ENCODE peak calls at places on chromosomes 12 and 14, in six cellular contexts. Y is endodermal cell, O is left ventricle myocardium inferior, T is GM06990, I is neural progenitor cell, X is AG10803. Z is an unnamed sample.

GRCh38 chr12:107236824-107237467 is 143.6 kb upstream of the CRY1 start:
- DNase-seq in O (no peak), I (no peak), X (peak; percentile 3), T (no peak), Y (no peak), Z (peak; percentile 30)

GRCh38 chr12:80509781-80510556 is 65.9 kb downstream of the PTPRQ start:
- DNase-seq in Y (no peak), T (no peak), O (no peak), X (peak; percentile 74), I (no peak), Z (peak; percentile 40)

GRCh38 chr12:70691018-70691672 is 53.9 kb upstream of the PTPRB start:
- DNase-seq in T (no peak), I (no peak), Y (no peak), O (no peak), X (peak; percentile 28), Z (peak; percentile 78)

GRCh38 chr12:47387991-47388390 is 308.2 kb upstream of the AMIGO2 start:
- DNase-seq in O (no peak), I (no peak), Y (no peak), X (peak; percentile 89), T (no peak), Z (no peak)

GRCh38 chr12:66132408-66132807 is 1.9 kb upstream of the LLPH start:
- DNase-seq in O (no peak), I (no peak), Y (peak; percentile 76), X (peak; percentile 72), T (no peak), Z (peak; percentile 82)

GRCh38 chr12:24378548-24379011 is 429.1 kb upstream of the SOX5 start:
- DNase-seq in X (no peak), T (no peak), Y (peak; percentile 52), O (no peak), I (peak; percentile 44), Z (no peak)

GRCh38 chr12:2384533-2385328 is 331.9 kb downstream of the CACNA1C start:
- DNase-seq in T (no peak), X (peak; percentile 83), Y (peak; percentile 71), O (no peak), I (no peak), Z (peak; percentile 40)

GRCh38 chr12:89326260-89327040 is 25.9 kb downstream of the DUSP6 start:
- DNase-seq in O (no peak), I (peak; percentile 64), X (no peak), T (no peak), Y (no peak), Z (peak; percentile 18)

GRCh38 chr14:93207468-93208308 is 632 bp downstream of the UBR7 start:
- DNase-seq in O (peak; percentile 57), Y (peak; percentile 83), T (no peak), X (peak; percentile 48), I (peak; percentile 79), Z (peak; percentile 53)

DNA sequence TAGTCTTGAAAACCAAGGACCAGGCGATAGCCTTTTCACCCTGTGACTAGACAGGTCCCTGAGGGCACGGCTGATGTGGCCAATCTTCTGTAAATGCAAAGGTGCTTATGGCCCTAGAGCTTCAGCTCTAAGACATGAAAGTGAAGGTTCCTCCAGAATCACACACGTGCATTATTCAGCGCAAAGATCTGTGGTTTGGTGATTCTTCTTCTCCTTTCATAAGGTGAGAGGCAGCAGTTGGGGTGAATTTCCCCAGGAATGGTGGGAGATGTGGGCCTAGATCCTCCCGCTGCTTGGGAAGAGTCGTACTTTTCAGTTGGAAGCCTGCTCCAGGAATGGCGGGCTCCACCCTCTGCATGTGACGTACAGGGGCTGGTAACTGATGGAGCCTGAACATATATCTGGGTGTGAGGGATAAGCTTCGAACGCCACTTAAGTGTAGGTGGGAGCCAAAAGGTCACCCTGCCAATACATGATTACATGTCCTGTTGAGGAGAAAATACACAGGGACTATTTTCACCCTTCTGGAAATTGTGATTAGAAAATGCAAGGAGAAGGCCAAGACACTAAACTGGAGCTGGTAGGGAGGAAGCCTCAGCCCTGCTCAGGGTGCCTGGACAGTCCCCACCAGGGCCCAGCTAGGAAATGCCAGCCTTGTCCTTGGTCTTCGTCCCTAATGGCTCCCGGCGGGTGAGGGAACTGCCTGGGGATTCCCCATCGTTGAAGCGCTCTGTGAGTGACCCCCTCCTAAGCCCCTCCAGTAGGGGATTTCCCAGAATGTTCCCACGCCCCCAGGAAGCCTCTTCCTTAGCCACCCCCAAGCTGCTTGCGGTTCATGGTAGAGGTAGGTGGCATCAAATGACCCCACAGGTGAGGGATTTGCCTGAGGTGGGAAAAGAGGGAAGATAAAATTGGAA is 17.6 kb downstream of the BATF start:
- DNase-seq in X (no peak), O (no peak), Y (no peak), I (no peak), T (peak; percentile 76), Z (no peak)
- H3K4me3 ChIP-seq in X (no peak overlapping the region), O (no peak overlapping the region), Y (no peak overlapping the region), I (no peak overlapping the region), T (peak overlapping the region; percentile 37), Z (no peak overlapping the region)

GRCh38 chr12:68814490-68815231 is 6.7 kb downstream of the MDM2 start:
- DNase-seq in O (no peak), Y (no peak), T (no peak), I (no peak), X (no peak), Z (no peak)

GRCh38 chr12:68809190-68810026 is 1.4 kb downstream of the MDM2 start:
- DNase-seq in O (no peak), T (peak; percentile 13), I (no peak), Y (no peak), X (peak; percentile 38), Z (peak; percentile 45)

GRCh38 chr12:68815232-68815927 is 7.4 kb downstream of the MDM2 start:
- DNase-seq in I (no peak), X (no peak), T (no peak), Y (no peak), O (no peak), Z (no peak)

GRCh38 chr12:68813242-68813593 is 5.2 kb downstream of the MDM2 start:
- DNase-seq in Y (no peak), O (no peak), T (no peak), X (no peak), I (no peak), Z (no peak)

DNA sequence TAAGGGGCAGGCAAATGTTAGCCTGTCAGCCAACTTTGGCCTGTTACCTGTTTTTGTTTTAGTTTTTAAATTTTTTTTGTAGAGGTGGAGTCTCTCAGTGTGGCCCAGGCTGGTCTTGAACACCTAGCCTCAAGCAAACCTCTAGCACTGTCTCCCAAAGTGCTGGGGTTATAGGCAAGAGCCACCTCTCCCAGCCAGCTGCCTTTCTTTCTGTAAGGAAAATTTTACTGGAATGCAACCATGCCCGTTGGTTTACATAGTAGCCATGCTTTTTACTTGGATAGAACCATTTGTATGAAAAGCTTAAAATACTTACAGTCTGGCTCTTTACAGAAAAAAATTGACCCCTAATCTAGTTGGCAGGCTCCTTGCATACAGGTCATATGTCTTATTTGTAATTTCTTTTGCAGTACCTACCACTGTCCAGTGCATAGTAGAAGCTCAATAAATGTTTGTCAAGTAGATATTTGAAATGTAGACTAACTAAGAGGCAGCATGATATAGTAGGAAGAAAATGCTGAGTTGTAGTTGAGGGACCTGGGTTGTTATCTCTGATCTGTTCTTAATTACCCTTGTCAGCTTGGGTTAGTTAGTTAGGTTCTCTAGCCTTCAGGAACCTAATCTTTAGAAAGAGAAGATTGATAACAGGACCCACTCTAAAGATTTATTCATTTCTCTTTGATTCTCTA is 4.7 kb downstream of the MDM2 start:
- DNase-seq in I (no peak), O (no peak), Y (no peak), T (no peak), X (no peak), Z (no peak)
- H3K4me3 ChIP-seq in I (no peak overlapping the region), O (no peak overlapping the region), Y (peak overlapping the region; percentile 34), T (peak overlapping the region; percentile 37), X (peak overlapping the region; percentile 36), Z (peak overlapping the region; percentile 98)

GRCh38 chr12:49892732-49893317 is 10.9 kb downstream of the FAIM2 start:
- DNase-seq in T (no peak), O (no peak), Y (no peak), X (no peak), I (no peak), Z (no peak)

GRCh38 chr12:49893753-49894752 is 9.6 kb downstream of the FAIM2 start:
- DNase-seq in X (no peak), O (no peak), I (no peak), Y (peak; percentile 80), T (peak; percentile 19), Z (peak; percentile 21)

GRCh38 chr12:49895773-49896172 is 7.9 kb downstream of the FAIM2 start:
- DNase-seq in T (no peak), O (no peak), Y (peak; percentile 76), X (no peak), I (no peak), Z (no peak)

GRCh38 chr12:49897276-49897675 is 6.4 kb downstream of the FAIM2 start:
- DNase-seq in X (no peak), I (no peak), Y (peak; percentile 44), T (no peak), O (no peak), Z (no peak)

DNA sequence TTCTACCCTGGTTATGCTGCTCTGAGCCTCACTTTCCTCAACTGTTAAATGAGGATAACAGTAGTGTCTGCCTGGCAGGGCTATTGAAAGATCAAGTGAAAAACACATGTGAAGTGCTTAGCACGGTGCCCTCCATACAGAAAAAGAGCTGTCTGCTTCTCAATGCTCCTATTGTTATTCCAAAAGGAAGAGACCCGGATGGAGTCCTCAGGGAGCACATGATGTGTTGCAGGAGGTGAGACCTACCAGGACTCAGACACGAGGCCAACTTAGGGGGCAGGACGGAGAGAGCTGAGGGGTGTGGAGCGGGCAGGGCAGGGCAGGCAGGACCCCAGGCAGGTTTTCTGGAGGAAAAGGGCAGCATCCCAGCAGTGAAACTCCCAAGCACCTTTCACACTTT is 8.9 kb downstream of the FAIM2 start:
- DNase-seq in O (no peak), Y (no peak), X (no peak), T (no peak), I (no peak), Z (no peak)
- H3K4me3 ChIP-seq in O (no peak overlapping the region), Y (no peak overlapping the region), X (no peak overlapping the region), T (no peak overlapping the region), I (no peak overlapping the region), Z (no peak overlapping the region)

GRCh38 chr12:78036889-78037288 is 206.2 kb downstream of the NAV3 start:
- DNase-seq in T (no peak), X (no peak), I (no peak), Y (no peak), O (no peak), Z (no peak)

GRCh38 chr12:78038541-78038940 is 207.8 kb downstream of the NAV3 start:
- DNase-seq in O (no peak), Y (no peak), X (no peak), I (no peak), T (no peak), Z (no peak)

GRCh38 chr12:78035913-78036658 is 205.4 kb downstream of the NAV3 start:
- DNase-seq in I (peak; percentile 16), O (no peak), T (no peak), X (peak; percentile 15), Y (peak; percentile 55), Z (peak; percentile 29)

GRCh38 chr12:78037707-78038106 is 207.0 kb downstream of the NAV3 start:
- DNase-seq in Y (no peak), T (no peak), O (no peak), I (no peak), X (no peak), Z (no peak)

GRCh38 chr12:78034025-78034424 is 203.3 kb downstream of the NAV3 start:
- DNase-seq in T (no peak), Y (no peak), X (peak; percentile 76), O (no peak), I (no peak), Z (peak; percentile 88)
- H3K4me3 ChIP-seq in T (no peak overlapping the region), Y (no peak overlapping the region), X (no peak overlapping the region), O (no peak overlapping the region), I (no peak overlapping the region), Z (no peak overlapping the region)

Z was measured in fibroblast of pulmonary artery.